ENCODE peak calls at places on chromosomes 12 and 14, in ten cellular contexts. K is MM.1S; T is GM12878; Y is tibial nerve; J is uterus; S is CD4-positive, CD25-positive, alpha-beta regulatory T cell; V is stomach; C is CD8-positive, alpha-beta memory T cell; B is body of pancreas; F is astrocyte. N is an unnamed sample.

GRCh38 chr14:56342419-56342901 is 224.2 kb downstream of the PELI2 start:
- DNase-seq in K (no peak), T (no peak), Y (no peak), J (no peak), S (no peak), V (no peak), C (no peak), B (no peak), F (peak; percentile 80), N (no peak)

GRCh38 chr12:49741882-49742620 is 694 bp downstream of the TMBIM6 start:
- DNase-seq in K (peak; percentile 91), T (peak; percentile 49), Y (peak; percentile 65), J (peak; percentile 74), S (peak; percentile 86), V (peak; percentile 93), C (peak; percentile 95), B (peak; percentile 94), F (peak; percentile 76), N (peak; percentile 76)

GRCh38 chr12:27332407-27333310 is at the start of gene BMAL2:
- DNase-seq in K (peak; percentile 65), T (no peak), Y (no peak), J (peak; percentile 27), S (peak; percentile 31), V (peak; percentile 54), C (no peak), B (peak; percentile 64), F (peak; percentile 18), N (no peak)

GRCh38 chr12:66984962-66985361 is 284.2 kb upstream of the CAND1 start:
- DNase-seq in K (no peak), T (no peak), Y (no peak), J (no peak), S (no peak), V (no peak), C (no peak), B (peak; percentile 55), F (no peak), N (no peak)

GRCh38 chr12:4307593-4308333 is 13.2 kb upstream of the TIGAR start:
- DNase-seq in K (no peak), T (no peak), Y (peak; percentile 43), J (peak; percentile 68), S (no peak), V (peak; percentile 77), C (no peak), B (peak; percentile 79), F (peak; percentile 65), N (peak; percentile 36)

GRCh38 chr14:103066399-103066798 is 9.1 kb upstream of the CDC42BPB start:
- DNase-seq in K (no peak), T (no peak), Y (no peak), J (no peak), S (no peak), V (no peak), C (no peak), B (peak; percentile 44), F (no peak), N (no peak)

GRCh38 chr12:92654929-92655328 is 47.9 kb upstream of the PLEKHG7 start:
- DNase-seq in K (no peak), T (no peak), Y (no peak), J (no peak), S (no peak), V (no peak), C (no peak), B (no peak), F (peak; percentile 27), N (no peak)

GRCh38 chr14:30252800-30253425 is 306.0 kb upstream of the G2E3 start:
- DNase-seq in K (no peak), T (no peak), Y (no peak), J (no peak), S (no peak), V (no peak), C (no peak), B (no peak), F (peak; percentile 41), N (no peak)

GRCh38 chr14:69694730-69695663 is 71.9 kb upstream of the SRSF5 start:
- DNase-seq in K (no peak), T (no peak), Y (no peak), J (no peak), S (no peak), V (no peak), C (no peak), B (no peak), F (peak; percentile 47), N (no peak)

GRCh38 chr14:69693823-69694729 is 72.9 kb upstream of the SRSF5 start:
- DNase-seq in K (peak; percentile 42), T (no peak), Y (no peak), J (no peak), S (no peak), V (peak; percentile 75), C (no peak), B (peak; percentile 87), F (no peak), N (no peak)

GRCh38 chr14:69698572-69698971 is 68.4 kb upstream of the SRSF5 start:
- DNase-seq in K (no peak), T (no peak), Y (no peak), J (no peak), S (no peak), V (no peak), C (no peak), B (no peak), F (no peak), N (no peak)

GRCh38 chr14:69695664-69696527 is 71.0 kb upstream of the SRSF5 start:
- DNase-seq in K (no peak), T (no peak), Y (no peak), J (no peak), S (no peak), V (peak; percentile 52), C (no peak), B (peak; percentile 69), F (peak; percentile 50), N (no peak)

GRCh38 chr14:69696633-69697557 is 70.0 kb upstream of the SRSF5 start:
- DNase-seq in K (no peak), T (no peak), Y (no peak), J (no peak), S (no peak), V (no peak), C (no peak), B (no peak), F (peak; percentile 32), N (no peak)
- H3K27ac ChIP-seq in K (no peak overlapping the region), T (peak overlapping the region; percentile 86), Y (peak overlapping the region; percentile 81), J (no peak overlapping the region), S (no peak overlapping the region), V (peak overlapping the region; percentile 88), C (peak overlapping the region; percentile 58), B (peak overlapping the region; percentile 85), F (no peak overlapping the region), N (no peak overlapping the region)

DNA sequence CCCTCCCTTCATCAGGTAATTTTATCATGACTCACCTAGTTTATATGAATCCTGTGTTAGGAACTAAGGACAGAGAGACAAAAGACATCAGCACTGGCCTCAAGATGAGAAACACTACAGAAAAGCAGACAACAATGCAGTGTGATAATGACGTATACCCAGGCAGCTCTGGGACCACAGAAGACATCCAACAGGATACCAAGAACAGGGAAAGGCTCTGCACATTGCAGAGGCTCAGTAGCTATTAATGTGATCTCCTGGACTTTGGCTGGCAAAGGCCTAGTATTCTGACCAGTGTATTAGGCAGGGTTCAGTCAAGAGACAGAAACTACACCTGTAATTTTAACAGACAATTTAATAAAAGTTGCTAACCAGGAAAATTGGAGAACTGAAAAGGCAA is 39.7 kb downstream of the CDK17 start:
- DNase-seq in K (no peak), T (no peak), Y (no peak), J (no peak), S (no peak), V (no peak), C (no peak), B (no peak), F (no peak), N (no peak)
- H3K27ac ChIP-seq in K (no peak overlapping the region), T (no peak overlapping the region), Y (no peak overlapping the region), J (no peak overlapping the region), S (no peak overlapping the region), V (no peak overlapping the region), C (no peak overlapping the region), B (no peak overlapping the region), F (no peak overlapping the region), N (no peak overlapping the region)

GRCh38 chr14:64654931-64655330 is 49.3 kb upstream of the PLEKHG3 start:
- DNase-seq in K (no peak), T (no peak), Y (no peak), J (no peak), S (no peak), V (no peak), C (no peak), B (no peak), F (no peak), N (no peak)

GRCh38 chr14:64658201-64658600 is 46.0 kb upstream of the PLEKHG3 start:
- DNase-seq in K (no peak), T (no peak), Y (no peak), J (no peak), S (no peak), V (no peak), C (no peak), B (no peak), F (no peak), N (no peak)

GRCh38 chr14:64656986-64657385 is 47.2 kb upstream of the PLEKHG3 start:
- DNase-seq in K (no peak), T (no peak), Y (peak; percentile 38), J (peak; percentile 75), S (no peak), V (no peak), C (no peak), B (peak; percentile 41), F (no peak), N (no peak)

GRCh38 chr14:64649383-64649998 is 54.7 kb upstream of the PLEKHG3 start:
- DNase-seq in K (no peak), T (no peak), Y (peak; percentile 80), J (peak; percentile 70), S (no peak), V (no peak), C (no peak), B (peak; percentile 43), F (peak; percentile 58), N (no peak)

GRCh38 chr14:64654072-64654899 is 49.9 kb upstream of the PLEKHG3 start:
- DNase-seq in K (no peak), T (peak; percentile 27), Y (no peak), J (no peak), S (no peak), V (no peak), C (no peak), B (no peak), F (peak; percentile 91), N (no peak)
- H3K27ac ChIP-seq in K (no peak overlapping the region), T (no peak overlapping the region), Y (peak overlapping the region; percentile 63), J (peak overlapping the region; percentile 59), S (no peak overlapping the region), V (peak overlapping the region; percentile 67), C (no peak overlapping the region), B (peak overlapping the region; percentile 22), F (peak overlapping the region; percentile 70), N (peak overlapping the region; percentile 40)

GRCh38 chr12:72274926-72275325 is 2.8 kb downstream of the TRHDE start:
- DNase-seq in K (no peak), T (no peak), Y (no peak), J (peak; percentile 14), S (no peak), V (no peak), C (no peak), B (peak; percentile 33), F (no peak), N (no peak)

GRCh38 chr12:72273851-72274284 is 1.7 kb downstream of the TRHDE start:
- DNase-seq in K (no peak), T (no peak), Y (no peak), J (peak; percentile 14), S (no peak), V (no peak), C (no peak), B (peak; percentile 87), F (no peak), N (no peak)

GRCh38 chr12:72271741-72272661 is at the start of gene TRHDE:
- DNase-seq in K (no peak), T (no peak), Y (no peak), J (peak; percentile 48), S (no peak), V (no peak), C (no peak), B (peak; percentile 79), F (peak; percentile 64), N (no peak)

GRCh38 chr12:72272731-72273498 is 745 bp downstream of the TRHDE start:
- DNase-seq in K (no peak), T (no peak), Y (no peak), J (peak; percentile 21), S (no peak), V (no peak), C (no peak), B (peak; percentile 51), F (peak; percentile 65), N (no peak)

DNA sequence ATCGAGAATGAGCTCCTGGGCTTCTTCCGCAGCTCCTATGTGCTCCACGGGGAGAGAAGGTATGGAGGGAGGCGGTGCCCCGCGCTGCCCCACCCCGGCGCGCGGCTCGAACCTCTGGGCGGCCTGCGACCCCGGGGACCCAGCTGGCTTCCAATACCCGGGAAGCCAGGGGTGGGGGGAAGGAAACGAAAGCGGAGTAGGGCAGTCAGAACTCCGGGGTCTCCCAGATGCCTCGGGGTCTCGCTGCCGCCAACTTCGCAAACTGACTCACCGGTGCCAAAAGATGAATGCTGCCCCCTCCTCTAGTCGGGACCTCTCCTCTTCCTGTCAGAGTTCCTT is 1.3 kb downstream of the TRHDE start:
- DNase-seq in K (no peak), T (no peak), Y (no peak), J (peak; percentile 13), S (no peak), V (no peak), C (no peak), B (peak; percentile 47), F (no peak), N (no peak)
- H3K27ac ChIP-seq in K (no peak overlapping the region), T (no peak overlapping the region), Y (no peak overlapping the region), J (peak overlapping the region; percentile 77), S (no peak overlapping the region), V (peak overlapping the region; percentile 59), C (no peak overlapping the region), B (peak overlapping the region; percentile 86), F (peak overlapping the region; percentile 75), N (no peak overlapping the region)

N was measured in caudate nucleus.